ENCODE peak calls at places on chromosomes 2 and 18, in six cellular contexts. I is IMR-90, Q is H1, A is H9, P is mesenchymal stem cell, K is trophoblast cell. W is an unnamed sample.
A peak's percentile ranks its signal among the peaks of the same experiment; 100 is the strongest.

GRCh38 chr2:196331143-196331542 is 159.8 kb upstream of the STK17B start:
- DNase-seq in I (peak; percentile 82), Q (no peak), A (no peak), P (peak; percentile 69), K (no peak), W (no peak)

GRCh38 chr18:13725566-13726227 is 661 bp downstream of the FAM210A start:
- DNase-seq in I (peak; percentile 2), Q (no peak), A (no peak), P (peak; percentile 13), K (no peak), W (no peak)

GRCh38 chr2:14621114-14621513 is 11.4 kb upstream of the LRATD1 start:
- DNase-seq in I (no peak), Q (no peak), A (no peak), P (no peak), K (peak; percentile 69), W (no peak)

GRCh38 chr18:21433436-21433835 is 167.1 kb downstream of the ESCO1 start:
- DNase-seq in I (no peak), Q (no peak), A (no peak), P (no peak), K (no peak), W (no peak)

GRCh38 chr18:76445275-76445674 is 49.8 kb downstream of the ZNF516 start:
- DNase-seq in I (peak; percentile 84), Q (no peak), A (no peak), P (peak; percentile 62), K (no peak), W (no peak)

GRCh38 chr2:190357596-190357995 is 14.2 kb downstream of the INPP1 start:
- DNase-seq in I (peak; percentile 53), Q (no peak), A (no peak), P (peak; percentile 60), K (no peak), W (no peak)

GRCh38 chr2:226790006-226790405 is 9.6 kb downstream of the IRS1 start:
- DNase-seq in I (no peak), Q (no peak), A (no peak), P (peak; percentile 53), K (no peak), W (no peak)

GRCh38 chr2:156589381-156590079 is 153.4 kb downstream of the GPD2 start:
- DNase-seq in I (peak; percentile 62), Q (no peak), A (no peak), P (peak; percentile 53), K (peak; percentile 1), W (no peak)

GRCh38 chr2:78775291-78775690 is 250.2 kb upstream of the REG3G start:
- DNase-seq in I (no peak), Q (no peak), A (no peak), P (no peak), K (no peak), W (no peak)

GRCh38 chr2:17135619-17136018 is 382.6 kb downstream of the RAD51AP2 start:
- DNase-seq in I (no peak), Q (no peak), A (no peak), P (no peak), K (no peak), W (no peak)

GRCh38 chr2:166375736-166376487 is at the start of gene SCN9A:
- DNase-seq in I (peak; percentile 72), Q (peak; percentile 85), A (peak; percentile 92), P (peak; percentile 70), K (peak; percentile 60), W (peak; percentile 82)

GRCh38 chr18:79493801-79494211 is 98.1 kb downstream of the NFATC1 start:
- DNase-seq in I (no peak), Q (no peak), A (no peak), P (no peak), K (no peak), W (no peak)

GRCh38 chr2:230891108-230891507 is 26.4 kb downstream of the ITM2C start:
- DNase-seq in I (no peak), Q (no peak), A (no peak), P (peak; percentile 41), K (no peak), W (no peak)

GRCh38 chr2:160417745-160418397 is 75.7 kb downstream of the RBMS1 start:
- DNase-seq in I (peak; percentile 95), Q (no peak), A (no peak), P (peak; percentile 96), K (no peak), W (no peak)

GRCh38 chr2:133581027-133581760 is 12.9 kb upstream of the NCKAP5 start:
- DNase-seq in I (peak; percentile 86), Q (no peak), A (no peak), P (no peak), K (no peak), W (no peak)

GRCh38 chr18:11320981-11321380 is 171.6 kb upstream of the PIEZO2 start:
- DNase-seq in I (peak; percentile 79), Q (no peak), A (no peak), P (peak; percentile 54), K (no peak), W (no peak)

GRCh38 chr2:221572180-221572820 is at the start of gene EPHA4:
- DNase-seq in I (peak; percentile 88), Q (peak; percentile 87), A (peak; percentile 83), P (peak; percentile 90), K (peak; percentile 88), W (peak; percentile 89)

GRCh38 chr2:63801455-63801854 is 40.2 kb upstream of the UGP2 start:
- DNase-seq in I (no peak), Q (no peak), A (no peak), P (no peak), K (no peak), W (no peak)

GRCh38 chr2:230226090-230226551 is 585 bp downstream of the SP140 start:
- DNase-seq in I (no peak), Q (no peak), A (no peak), P (no peak), K (no peak), W (no peak)

GRCh38 chr2:203599509-203599908 is 64.4 kb upstream of the RAPH1 start:
- DNase-seq in I (no peak), Q (no peak), A (no peak), P (no peak), K (no peak), W (no peak)
- H2BK120ac ChIP-seq in I (no peak overlapping the region), Q (no peak overlapping the region), A (no peak overlapping the region), P (no peak overlapping the region), K (no peak overlapping the region), W (no peak overlapping the region)

GRCh38 chr2:7473135-7473771 is 556.0 kb downstream of the RNF144A start:
- DNase-seq in I (no peak), Q (no peak), A (no peak), P (no peak), K (no peak), W (no peak)
- H4K91ac ChIP-seq in I (no peak overlapping the region), Q (no peak overlapping the region), A (no peak overlapping the region), P (no peak overlapping the region), K (no peak overlapping the region), W (no peak overlapping the region)

DNA sequence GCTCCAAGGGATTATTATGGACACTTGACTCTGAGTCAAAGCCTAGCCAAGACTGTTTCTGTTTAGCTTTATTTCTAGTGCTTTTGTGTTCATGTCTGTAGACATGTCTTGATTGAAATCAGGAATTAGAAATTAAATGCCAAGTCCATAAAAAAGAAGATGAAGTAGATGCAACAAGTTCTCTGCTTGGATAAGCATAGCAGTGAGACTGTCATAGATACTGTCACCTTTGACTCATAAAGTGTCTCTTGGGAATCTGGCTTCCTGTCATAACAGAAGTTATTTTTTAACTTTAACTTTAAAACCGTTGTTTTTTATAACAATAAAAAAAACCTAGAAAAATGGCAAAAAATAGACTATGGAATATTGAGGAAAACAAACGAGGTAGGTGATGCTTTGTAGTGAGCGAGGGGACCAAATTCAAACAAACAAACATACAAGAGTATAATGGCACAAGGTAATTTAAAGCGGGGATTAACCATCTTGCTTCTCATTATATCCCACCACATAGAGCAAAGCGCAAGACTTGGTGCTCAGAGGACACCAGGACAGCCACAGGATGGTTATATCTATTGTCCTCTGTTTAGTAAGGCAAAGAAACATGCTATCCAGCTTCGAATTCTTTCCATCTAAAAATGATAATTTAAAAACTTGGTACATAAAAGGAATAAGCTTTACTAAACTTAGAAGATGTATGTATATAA is 64.6 kb downstream of the CD226 start:
- DNase-seq in I (no peak), Q (no peak), A (no peak), P (no peak), K (no peak), W (no peak)
- H2BK120ac ChIP-seq in I (no peak overlapping the region), Q (no peak overlapping the region), A (no peak overlapping the region), P (no peak overlapping the region), K (no peak overlapping the region), W (no peak overlapping the region)

GRCh38 chr2:88824951-88825350 is 133.5 kb downstream of the RPIA start:
- DNase-seq in I (no peak), Q (no peak), A (no peak), P (no peak), K (no peak), W (no peak)
- H4K91ac ChIP-seq in I (no peak overlapping the region), Q (no peak overlapping the region), A (no peak overlapping the region), P (no peak overlapping the region), K (no peak overlapping the region), W (no peak overlapping the region)

GRCh38 chr2:70084973-70085710 is 2.1 kb upstream of the PCBP1 start:
- DNase-seq in I (no peak), Q (peak; percentile 74), A (peak; percentile 96), P (no peak), K (no peak), W (no peak)

GRCh38 chr2:70087703-70088507 is 628 bp downstream of the PCBP1 start:
- DNase-seq in I (peak; percentile 58), Q (peak; percentile 60), A (peak; percentile 52), P (peak; percentile 75), K (peak; percentile 74), W (no peak)

GRCh38 chr2:70085711-70086277 is 1.5 kb upstream of the PCBP1 start:
- DNase-seq in I (no peak), Q (peak; percentile 56), A (no peak), P (no peak), K (no peak), W (no peak)

GRCh38 chr2:70086838-70087702 is at the start of gene PCBP1:
- DNase-seq in I (peak; percentile 95), Q (peak; percentile 95), A (peak; percentile 89), P (peak; percentile 96), K (peak; percentile 84), W (peak; percentile 91)

GRCh38 chr2:70086278-70086837 is 919 bp upstream of the PCBP1 start:
- DNase-seq in I (peak; percentile 82), Q (peak; percentile 80), A (peak; percentile 62), P (peak; percentile 95), K (peak; percentile 66), W (peak; percentile 83)
- H2BK120ac ChIP-seq in I (peak overlapping the region; percentile 93), Q (peak overlapping the region; percentile 69), A (peak overlapping the region; percentile 100), P (peak overlapping the region; percentile 94), K (peak overlapping the region; percentile 93), W (peak overlapping the region; percentile 25)

DNA sequence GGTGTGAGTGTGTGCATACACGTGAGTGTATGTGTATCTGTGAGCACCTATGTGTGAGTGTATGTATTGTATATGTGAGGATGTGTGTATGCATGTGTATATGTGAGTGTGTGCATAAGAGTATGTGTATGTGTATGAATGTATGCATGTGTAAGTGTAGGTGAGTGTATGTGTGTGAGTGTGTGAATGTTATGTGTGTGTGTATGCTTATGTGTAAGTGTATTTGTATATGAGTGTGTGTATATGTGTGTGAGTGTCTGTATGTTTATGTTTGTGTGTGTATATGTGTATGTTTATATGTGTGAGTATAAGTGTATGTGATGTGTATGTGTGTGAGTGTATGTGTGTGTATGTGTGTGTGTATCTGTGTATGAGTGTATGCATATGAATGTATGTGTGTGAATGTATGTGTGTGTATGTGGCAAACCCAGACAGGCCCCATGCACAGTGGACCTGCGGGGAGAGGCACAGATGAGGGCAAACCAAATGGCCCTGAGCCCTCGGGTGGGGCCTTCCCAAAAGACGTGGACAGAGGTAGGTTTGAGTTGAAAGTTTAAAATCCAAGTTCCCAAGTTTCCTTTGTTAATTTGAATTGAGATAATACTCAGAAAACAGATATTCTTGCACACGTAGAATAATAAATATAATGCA is 51.5 kb downstream of the EDAR start:
- DNase-seq in I (no peak), Q (no peak), A (no peak), P (no peak), K (no peak), W (no peak)
- H4K91ac ChIP-seq in I (no peak overlapping the region), Q (no peak overlapping the region), A (no peak overlapping the region), P (no peak overlapping the region), K (no peak overlapping the region), W (no peak overlapping the region)